ENCODE peak calls at places on chromosome 10, in seven cellular contexts. F, B, A, N, G, J and I are unnamed samples.

GRCh38 chr10:35195361-35196306 is 69.0 kb downstream of the CREM start:
- DNase-seq in N (peak), A (peak), F (peak), B (peak), J (peak), G (peak), I (no peak)

GRCh38 chr10:47178537-47179290 is 121.3 kb upstream of the GDF10 start:
- DNase-seq in J (no peak), G (no peak), N (no peak), B (no peak), F (no peak), A (no peak), I (no peak)

GRCh38 chr10:10824611-10825148 is 193.0 kb upstream of the CELF2 start:
- DNase-seq in N (peak), F (no peak), J (no peak), G (no peak), B (peak), A (no peak), I (no peak)

GRCh38 chr10:97887399-97887798 is 37.8 kb downstream of the GOLGA7B start:
- DNase-seq in F (no peak), J (peak), A (no peak), N (no peak), B (no peak), G (peak), I (no peak)

GRCh38 chr10:122515588-122516231 is 44.8 kb upstream of the DMBT1 start:
- DNase-seq in G (no peak), N (peak), A (peak), F (peak), J (peak), B (peak), I (no peak)

GRCh38 chr10:114244126-114244525 is 5.1 kb downstream of the VWA2 start:
- DNase-seq in B (no peak), F (no peak), G (no peak), A (no peak), N (no peak), J (no peak), I (no peak)

GRCh38 chr10:114859227-114859626 is 37.6 kb downstream of the FHIP2A start:
- DNase-seq in J (no peak), G (no peak), B (no peak), A (no peak), N (no peak), F (no peak), I (no peak)

GRCh38 chr10:97047327-97047726 is 138.4 kb downstream of the SLIT1 start:
- DNase-seq in G (no peak), A (no peak), J (no peak), N (no peak), B (no peak), F (no peak), I (no peak)

GRCh38 chr10:12708921-12709320 is 292.6 kb downstream of the CCDC3 start:
- DNase-seq in J (no peak), A (no peak), B (peak), N (peak), F (no peak), G (no peak), I (no peak)

GRCh38 chr10:132068431-132069121 is 2.8 kb downstream of the JAKMIP3 start:
- DNase-seq in J (no peak), F (no peak), B (no peak), G (no peak), A (no peak), N (no peak), I (peak)

GRCh38 chr10:67609996-67610793 is 85.8 kb downstream of the CTNNA3 start:
- DNase-seq in F (no peak), N (peak), J (no peak), A (no peak), G (no peak), B (peak), I (no peak)

GRCh38 chr10:63901228-63901627 is 380.0 kb downstream of the REEP3 start:
- DNase-seq in F (no peak), G (no peak), N (no peak), A (no peak), J (peak), B (no peak), I (no peak)

GRCh38 chr10:78779339-78779955 is 289.3 kb upstream of the ZMIZ1 start:
- DNase-seq in G (peak), B (no peak), N (no peak), J (no peak), F (peak), A (no peak), I (no peak)

GRCh38 chr10:4212111-4212635 is 427.2 kb upstream of the KLF6 start:
- DNase-seq in N (no peak), J (no peak), F (no peak), A (no peak), B (no peak), G (no peak), I (no peak)

GRCh38 chr10:5776881-5777197 is 36.4 kb downstream of the GDI2 start:
- DNase-seq in J (no peak), G (no peak), N (peak), F (peak), B (peak), A (no peak), I (no peak)

GRCh38 chr10:71771821-71772617 is 1.3 kb downstream of the VSIR start:
- DNase-seq in G (no peak), B (peak), N (peak), A (peak), F (no peak), J (peak), I (no peak)

GRCh38 chr10:127040756-127041155 is 135.5 kb downstream of the DOCK1 start:
- DNase-seq in F (no peak), J (no peak), N (no peak), B (no peak), G (no peak), A (no peak), I (no peak)

GRCh38 chr10:98885380-98885779 is 350.3 kb downstream of the HPSE2 start:
- DNase-seq in G (no peak), B (no peak), J (no peak), A (no peak), N (no peak), F (no peak), I (no peak)

GRCh38 chr10:97715259-97715874 is 1.8 kb downstream of the MARVELD1 start:
- DNase-seq in B (no peak), F (no peak), J (no peak), G (no peak), A (no peak), N (no peak), I (no peak)

GRCh38 chr10:62613429-62613828 is 191.1 kb upstream of the ADO start:
- DNase-seq in A (no peak), J (peak), F (no peak), B (peak), N (peak), G (no peak), I (no peak)

GRCh38 chr10:26417136-26417535 is 21.0 kb upstream of the APBB1IP start:
- DNase-seq in J (no peak), F (no peak), G (no peak), A (no peak), N (no peak), B (no peak), I (no peak)

GRCh38 chr10:107051769-107052168 is 112.7 kb downstream of the SORCS1 start:
- DNase-seq in N (no peak), J (no peak), B (no peak), F (no peak), A (no peak), G (no peak), I (no peak)

GRCh38 chr10:99285846-99286245 is 43.3 kb upstream of the CNNM1 start:
- DNase-seq in N (no peak), B (peak), J (no peak), G (no peak), F (no peak), A (no peak), I (no peak)

GRCh38 chr10:131676971-131677421 is 223.8 kb upstream of the PPP2R2D start:
- DNase-seq in F (no peak), J (peak), N (no peak), G (no peak), A (no peak), B (no peak), I (no peak)

GRCh38 chr10:22666287-22667092 is 47.9 kb downstream of the PIP4K2A start:
- DNase-seq in N (peak), G (no peak), F (no peak), J (peak), B (peak), A (no peak), I (no peak)

GRCh38 chr10:101851411-101852116 is 8.0 kb upstream of the KCNIP2 start:
- DNase-seq in G (no peak), A (no peak), N (peak), F (no peak), B (peak), J (no peak), I (peak)

GRCh38 chr10:49631975-49632374 is 18.1 kb downstream of the CHAT start:
- DNase-seq in A (no peak), B (no peak), F (no peak), J (no peak), N (no peak), G (peak), I (no peak)

GRCh38 chr10:101525848-101526247 is 62.2 kb downstream of the POLL start:
- DNase-seq in J (no peak), F (no peak), N (no peak), A (no peak), G (no peak), B (no peak), I (no peak)

GRCh38 chr10:73956476-73957338 is 41.2 kb upstream of the VCL start:
- DNase-seq in F (no peak), B (peak), N (peak), A (no peak), G (peak), J (peak), I (no peak)

DNA sequence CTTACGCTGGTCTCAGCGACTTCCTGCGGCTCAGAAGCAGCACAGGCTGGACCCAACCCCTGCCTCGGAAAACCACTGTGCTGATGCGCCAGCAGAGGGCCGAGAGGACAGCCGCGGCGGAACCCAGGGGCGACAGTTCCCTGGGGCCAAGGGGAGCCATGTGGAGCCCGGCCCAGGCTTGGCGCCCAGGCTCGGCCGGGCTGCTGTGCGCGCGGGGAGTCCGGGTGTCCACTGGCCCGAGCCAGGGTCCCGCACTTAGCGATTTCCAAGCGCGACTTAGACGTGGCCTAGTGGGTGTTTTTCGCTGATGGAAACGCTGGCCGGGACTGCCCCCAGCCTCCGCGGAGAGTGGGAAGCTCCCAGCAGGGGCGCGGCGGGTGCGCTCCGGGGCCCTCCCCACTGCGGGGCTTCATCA is 18.6 kb upstream of the ZNF32 start:
- DNase-seq in N (peak), F (no peak), B (peak), G (no peak), A (no peak), J (peak), I (no peak)
- TF ChIP-seq CTCF in N (peak), F (peak), B (peak), G (peak), A (peak), J (peak), I (peak)

GRCh38 chr10:81081887-81082620 is 544.4 kb downstream of the SH2D4B start:
- DNase-seq in A (no peak), F (no peak), N (no peak), G (no peak), B (peak), J (peak), I (no peak)
- TF ChIP-seq CTCF in A (no peak), F (peak), N (no peak), G (no peak), B (peak), J (peak), I (peak)

DNA sequence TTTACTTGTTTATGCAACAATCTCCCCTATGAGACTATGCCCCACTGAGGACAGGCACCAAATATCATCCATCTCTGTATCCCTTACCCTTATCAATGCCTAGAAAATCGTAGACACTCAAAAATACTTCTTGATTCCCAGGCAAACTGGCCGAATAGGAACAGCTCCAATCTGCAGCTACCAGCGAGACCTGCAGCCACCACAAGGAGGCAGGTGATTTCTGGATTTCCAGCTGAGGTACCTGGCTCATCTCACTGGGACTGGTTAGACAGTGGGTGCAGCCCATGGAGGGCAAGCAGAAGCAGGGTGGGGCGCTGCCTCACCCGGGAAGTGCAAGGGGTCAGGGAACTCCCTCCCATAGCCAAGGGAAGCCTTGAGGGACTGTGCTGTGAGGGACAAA is 10.8 kb upstream of the PPP1R3C start:
- DNase-seq in G (no peak), B (no peak), N (peak), A (no peak), F (no peak), J (no peak), I (no peak)
- TF ChIP-seq CTCF in G (no peak), B (peak), N (peak), A (peak), F (peak), J (no peak), I (peak)

GRCh38 chr10:110916554-110917346 is 2.2 kb downstream of the BBIP1 start:
- DNase-seq in J (peak), G (no peak), A (no peak), N (peak), B (peak), F (no peak), I (no peak)

GRCh38 chr10:110918633-110919348 is at the start of gene BBIP1:
- DNase-seq in F (peak), G (peak), B (peak), A (no peak), N (peak), J (peak), I (peak)

GRCh38 chr10:110918269-110918632 is 729 bp downstream of the BBIP1 start:
- DNase-seq in J (no peak), F (peak), N (peak), G (no peak), A (peak), B (peak), I (no peak)

GRCh38 chr10:110919971-110920881 is 822 bp downstream of the SHOC2 start:
- DNase-seq in N (peak), F (no peak), A (no peak), G (no peak), B (peak), J (peak), I (peak)

GRCh38 chr10:110919349-110919931 is at the start of gene SHOC2:
- DNase-seq in F (no peak), J (no peak), A (peak), B (no peak), G (peak), N (no peak), I (peak)
- TF ChIP-seq CTCF in F (peak), J (peak), A (peak), B (peak), G (no peak), N (peak), I (no peak)

DNA sequence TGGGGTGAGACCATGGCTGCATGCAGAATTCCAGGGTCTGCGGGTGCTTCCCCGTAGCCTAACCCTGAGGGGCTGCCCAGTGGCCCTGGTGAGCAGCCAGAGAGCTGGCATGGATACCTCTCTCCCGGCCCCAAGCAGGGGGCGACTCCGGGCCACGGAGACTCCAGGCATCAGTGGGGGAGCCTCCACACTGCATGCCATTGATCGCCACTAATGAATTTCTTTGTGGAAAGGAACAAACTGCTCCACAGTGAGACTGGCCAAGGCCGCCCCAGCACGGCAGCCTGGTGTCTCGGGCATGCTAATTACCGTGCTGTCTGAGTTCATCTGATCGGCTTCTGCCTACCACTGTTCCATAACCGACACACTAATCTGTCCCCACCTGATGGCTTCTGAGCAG is 184.4 kb downstream of the GRID1 start:
- DNase-seq in J (no peak), B (no peak), A (no peak), N (no peak), G (no peak), F (no peak), I (no peak)
- TF ChIP-seq CTCF in J (no peak), B (no peak), A (no peak), N (no peak), G (no peak), F (no peak), I (no peak)

DNA sequence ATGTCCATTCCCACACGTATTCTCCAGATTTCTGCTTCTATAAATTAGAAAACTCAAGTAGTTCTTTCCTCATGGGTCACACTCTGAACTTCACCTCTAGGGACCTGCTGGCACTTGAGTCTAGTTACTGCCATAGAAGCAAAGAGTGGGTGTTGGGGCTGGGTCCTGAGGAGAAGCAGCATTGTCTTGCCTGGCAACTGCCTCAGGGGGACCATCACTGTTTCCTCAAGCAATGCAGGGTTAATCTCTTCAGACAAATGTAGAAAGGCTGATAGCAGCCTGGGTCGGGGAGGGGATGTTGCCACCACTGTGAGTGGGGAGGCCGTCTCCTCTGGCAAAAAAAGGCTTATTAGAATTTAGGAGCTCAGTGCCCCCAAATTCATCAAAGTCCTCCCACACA is 20.2 kb upstream of the PAPSS2 start:
- DNase-seq in A (no peak), J (no peak), G (no peak), F (no peak), N (no peak), B (no peak), I (no peak)
- TF ChIP-seq CTCF in A (no peak), J (no peak), G (no peak), F (no peak), N (no peak), B (no peak), I (no peak)

DNA sequence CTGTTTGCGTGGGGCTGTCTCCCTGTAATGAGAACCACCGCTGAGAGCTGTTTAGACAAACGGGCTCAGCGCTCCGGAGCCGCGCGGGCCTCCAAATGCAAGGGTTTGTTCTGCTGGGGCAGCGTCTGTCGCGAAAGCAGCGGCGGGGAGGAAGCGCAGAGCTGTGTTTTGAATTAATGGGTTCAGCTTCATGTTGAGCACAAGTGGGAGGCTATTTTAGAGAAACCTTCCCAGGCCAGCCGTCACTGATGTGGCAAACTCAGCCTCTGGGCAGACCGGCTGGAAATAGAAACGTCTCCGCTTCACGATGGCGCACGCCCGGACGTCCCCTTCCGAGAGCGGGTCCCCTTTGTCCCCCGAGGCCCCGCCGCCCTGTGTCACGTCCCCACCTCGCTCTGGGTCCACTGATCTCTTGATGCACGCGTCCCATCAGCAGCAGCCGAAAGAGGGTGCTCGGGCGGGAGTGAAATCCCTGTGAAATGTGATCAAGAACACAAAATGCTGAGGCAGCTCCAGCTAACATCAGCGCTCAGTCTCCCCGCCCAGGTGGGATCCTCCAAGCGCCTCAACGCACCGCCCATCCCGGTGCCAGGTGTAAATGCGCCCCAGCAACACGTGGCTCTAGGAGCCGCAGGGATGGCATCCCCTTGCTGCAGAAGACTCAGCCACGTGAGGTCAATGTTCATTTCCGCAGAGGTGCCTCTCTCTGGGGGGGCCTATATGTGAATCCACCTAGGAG is 44.9 kb downstream of the BAMBI start:
- DNase-seq in A (peak), J (no peak), G (peak), F (no peak), B (peak), N (peak), I (peak)
- TF ChIP-seq CTCF in A (no peak), J (no peak), G (no peak), F (peak), B (no peak), N (no peak), I (no peak)

GRCh38 chr10:104642311-104643022 is 1.4 kb downstream of the SORCS3 start:
- DNase-seq in N (no peak), B (no peak), G (no peak), J (no peak), F (no peak), A (no peak), I (peak)
- TF ChIP-seq CTCF in N (no peak), B (no peak), G (no peak), J (no peak), F (peak), A (peak), I (peak)